ENCODE peak calls at places on chromosomes 4 and X, in ten cellular contexts. E, R, P, K, T, L, X, D, N and A are unnamed samples.

GRCh38 chrX:7132335-7133035 is 15.0 kb upstream of the STS start:
- DNase-seq in E (no peak), R (no peak), P (no peak), K (peak), T (peak), L (peak), X (no peak), D (no peak), N (peak), A (no peak)

GRCh38 chrX:68732906-68733493 is 85.5 kb downstream of the STARD8 start:
- DNase-seq in E (peak), R (peak), P (peak), K (no peak), T (peak), L (peak), X (peak), D (peak), N (peak), A (no peak)

GRCh38 chr4:62709618-62710252 is 1509.6 kb downstream of the ADGRL3 start:
- DNase-seq in E (no peak), R (no peak), P (no peak), K (no peak), T (peak), L (peak), X (no peak), D (no peak), N (peak), A (no peak)

GRCh38 chrX:40245411-40246140 is 147.8 kb upstream of the BCOR start:
- DNase-seq in E (no peak), R (no peak), P (no peak), K (no peak), T (peak), L (no peak), X (peak), D (no peak), N (no peak), A (no peak)

GRCh38 chrX:68079961-68080360 is 353.3 kb downstream of the OPHN1 start:
- DNase-seq in E (no peak), R (no peak), P (no peak), K (no peak), T (no peak), L (no peak), X (no peak), D (no peak), N (no peak), A (no peak)

GRCh38 chr4:121827851-121828250 is 4.2 kb upstream of the CCNA2 start:
- DNase-seq in E (no peak), R (no peak), P (no peak), K (no peak), T (peak), L (peak), X (no peak), D (no peak), N (no peak), A (no peak)

GRCh38 chrX:3262906-3263305 is 83.5 kb downstream of the MXRA5 start:
- DNase-seq in E (no peak), R (no peak), P (no peak), K (no peak), T (peak), L (peak), X (no peak), D (no peak), N (peak), A (no peak)

GRCh38 chr4:38177035-38177791 is 217.0 kb downstream of the PTTG2 start:
- DNase-seq in E (no peak), R (peak), P (no peak), K (no peak), T (peak), L (no peak), X (peak), D (peak), N (peak), A (no peak)

GRCh38 chrX:25968920-25969319 is 169.2 kb upstream of the MAGEB18 start:
- DNase-seq in E (no peak), R (no peak), P (no peak), K (peak), T (peak), L (peak), X (no peak), D (no peak), N (peak), A (peak)

GRCh38 chrX:44063611-44064010 is 90.4 kb upstream of the NDP start:
- DNase-seq in E (no peak), R (no peak), P (no peak), K (no peak), T (no peak), L (peak), X (no peak), D (no peak), N (no peak), A (no peak)

GRCh38 chrX:119606508-119607389 is 525 bp upstream of the NKRF start:
- DNase-seq in E (no peak), R (no peak), P (no peak), K (no peak), T (peak), L (no peak), X (no peak), D (no peak), N (no peak), A (no peak)

GRCh38 chr4:84948056-84948455 is 18.4 kb downstream of the WDFY3 start:
- DNase-seq in E (no peak), R (no peak), P (no peak), K (no peak), T (no peak), L (no peak), X (no peak), D (no peak), N (no peak), A (no peak)

GRCh38 chr4:10092481-10093272 is 23.9 kb downstream of the WDR1 start:
- DNase-seq in E (no peak), R (no peak), P (no peak), K (peak), T (no peak), L (no peak), X (peak), D (no peak), N (no peak), A (no peak)

GRCh38 chr4:2441393-2442174 is 22.8 kb downstream of the CFAP99 start:
- DNase-seq in E (no peak), R (peak), P (peak), K (no peak), T (peak), L (peak), X (peak), D (peak), N (peak), A (peak)